ENCODE peak calls at places on chromosomes 16 and 17, in five cellular contexts. P is frontal cortex; Z is choroid plexus epithelial cell; Q is RCC 7860; X is effector memory CD8-positive, alpha-beta T cell. G is an unnamed sample.

GRCh38 chr17:39650121-39650579 is 13.2 kb downstream of the STARD3 start:
- DNase-seq in P (no peak), Z (no peak), Q (peak), X (no peak), G (no peak)

GRCh38 chr16:49696414-49697101 is 159.4 kb downstream of the ZNF423 start:
- DNase-seq in P (no peak), Z (peak), Q (no peak), X (no peak), G (no peak)

GRCh38 chr17:41464682-41465081 is 2.5 kb downstream of the KRT32 start:
- DNase-seq in P (no peak), Z (peak), Q (peak), X (no peak), G (peak)

GRCh38 chr16:85090166-85090565 is 22.1 kb downstream of the CIBAR2 start:
- DNase-seq in P (no peak), Z (no peak), Q (no peak), X (no peak), G (no peak)

GRCh38 chr17:55587608-55588139 is 76.4 kb upstream of the SMIM36 start:
- DNase-seq in P (no peak), Z (peak), Q (no peak), X (no peak), G (no peak)

GRCh38 chr16:55367796-55368195 is 43.8 kb downstream of the IRX6 start:
- DNase-seq in P (no peak), Z (peak), Q (no peak), X (no peak), G (no peak)

GRCh38 chr16:1820096-1820972 is 6.3 kb downstream of the HAGH start:
- DNase-seq in P (no peak), Z (no peak), Q (no peak), X (no peak), G (no peak)

GRCh38 chr16:68445458-68445857 is 2.9 kb downstream of the SMPD3 start:
- DNase-seq in P (peak), Z (peak), Q (no peak), X (no peak), G (peak)

GRCh38 chr16:72856797-72857196 is 191.1 kb downstream of the ZFHX3 start:
- DNase-seq in P (no peak), Z (peak), Q (peak), X (no peak), G (no peak)

GRCh38 chr17:83019376-83019775 is 60.0 kb upstream of the METRNL start:
- DNase-seq in P (no peak), Z (no peak), Q (no peak), X (no peak), G (no peak)

GRCh38 chr17:76131061-76131691 is 9.9 kb downstream of the FOXJ1 start:
- DNase-seq in P (no peak), Z (no peak), Q (no peak), X (no peak), G (no peak)

GRCh38 chr16:55495616-55496289 is 13.1 kb upstream of the LPCAT2 start:
- DNase-seq in P (no peak), Z (peak), Q (no peak), X (no peak), G (no peak)

GRCh38 chr16:11141409-11142260 is 114.4 kb downstream of the SOCS1 start:
- DNase-seq in P (no peak), Z (no peak), Q (peak), X (no peak), G (no peak)

GRCh38 chr17:72445055-72445991 is 324.5 kb downstream of the SOX9 start:
- DNase-seq in P (no peak), Z (no peak), Q (no peak), X (no peak), G (peak)

GRCh38 chr16:69934751-69935150 is 16.4 kb upstream of the CLEC18A start:
- DNase-seq in P (no peak), Z (no peak), Q (no peak), X (no peak), G (no peak)

GRCh38 chr16:50207652-50208051 is 54.5 kb downstream of the TENT4B start:
- DNase-seq in P (no peak), Z (peak), Q (no peak), X (no peak), G (no peak)